ENCODE peak calls at places on chromosomes 4 and X, in ten cellular contexts. Z, O, E, K, Q, Y, W, A, D and U are unnamed samples.

GRCh38 chrX:46029777-46030176 is 515.4 kb downstream of the ZNF674 start:
- DNase-seq in Z (no peak), O (no peak), E (no peak), K (no peak), Q (no peak), Y (no peak), W (no peak), A (peak; percentile 1), D (no peak), U (no peak)

GRCh38 chr4:95048296-95048695 is 290.5 kb downstream of the BMPR1B start:
- DNase-seq in Z (no peak), O (no peak), E (no peak), K (no peak), Q (no peak), Y (peak; percentile 61), W (no peak), A (no peak), D (no peak), U (no peak)

GRCh38 chr4:6338951-6339817 is 69.5 kb downstream of the WFS1 start:
- DNase-seq in Z (no peak), O (peak; percentile 36), E (no peak), K (no peak), Q (no peak), Y (no peak), W (no peak), A (no peak), D (no peak), U (no peak)

GRCh38 chrX:149510386-149510785 is 5.3 kb upstream of the IDS start:
- DNase-seq in Z (no peak), O (no peak), E (peak; percentile 39), K (no peak), Q (no peak), Y (no peak), W (peak; percentile 50), A (no peak), D (peak; percentile 72), U (no peak)

GRCh38 chrX:108309144-108309543 is 129.1 kb downstream of the COL4A6 start:
- DNase-seq in Z (no peak), O (no peak), E (no peak), K (no peak), Q (peak; percentile 79), Y (no peak), W (no peak), A (no peak), D (no peak), U (no peak)

GRCh38 chr4:7159923-7160322 is 32.4 kb upstream of the SORCS2 start:
- DNase-seq in Z (no peak), O (no peak), E (no peak), K (no peak), Q (no peak), Y (no peak), W (no peak), A (peak; percentile 82), D (no peak), U (peak; percentile 41)

GRCh38 chr4:70544279-70544870 is 26.0 kb downstream of the AMTN start:
- DNase-seq in Z (no peak), O (no peak), E (peak; percentile 8), K (no peak), Q (peak; percentile 10), Y (peak; percentile 61), W (no peak), A (peak; percentile 12), D (peak; percentile 61), U (no peak)

GRCh38 chr4:30720656-30721352 is 635 bp downstream of the PCDH7 start:
- DNase-seq in Z (no peak), O (no peak), E (no peak), K (peak; percentile 55), Q (peak; percentile 61), Y (peak; percentile 75), W (peak; percentile 57), A (peak; percentile 26), D (no peak), U (peak; percentile 24)

GRCh38 chrX:13903405-13903804 is 86.5 kb upstream of the GPM6B start:
- DNase-seq in Z (no peak), O (no peak), E (no peak), K (no peak), Q (peak; percentile 96), Y (no peak), W (no peak), A (no peak), D (no peak), U (no peak)

GRCh38 chr4:10066206-10066605 is 44.9 kb upstream of the SLC2A9 start:
- DNase-seq in Z (no peak), O (no peak), E (no peak), K (no peak), Q (no peak), Y (no peak), W (no peak), A (no peak), D (no peak), U (no peak)

GRCh38 chrX:28585767-28586166 is 1.5 kb upstream of the IL1RAPL1 start:
- DNase-seq in Z (no peak), O (no peak), E (no peak), K (no peak), Q (no peak), Y (no peak), W (no peak), A (no peak), D (no peak), U (no peak)

GRCh38 chr4:162485486-162485885 is 321.7 kb upstream of the FSTL5 start:
- DNase-seq in Z (no peak), O (no peak), E (no peak), K (no peak), Q (no peak), Y (peak; percentile 29), W (no peak), A (no peak), D (no peak), U (no peak)

GRCh38 chr4:169115144-169115896 is 105.3 kb upstream of the CBR4 start:
- DNase-seq in Z (no peak), O (no peak), E (no peak), K (no peak), Q (no peak), Y (no peak), W (no peak), A (peak; percentile 31), D (no peak), U (peak; percentile 59)

GRCh38 chrX:149374751-149375150 is 130.4 kb downstream of the IDS start:
- DNase-seq in Z (no peak), O (no peak), E (no peak), K (no peak), Q (no peak), Y (no peak), W (no peak), A (no peak), D (no peak), U (no peak)

DNA sequence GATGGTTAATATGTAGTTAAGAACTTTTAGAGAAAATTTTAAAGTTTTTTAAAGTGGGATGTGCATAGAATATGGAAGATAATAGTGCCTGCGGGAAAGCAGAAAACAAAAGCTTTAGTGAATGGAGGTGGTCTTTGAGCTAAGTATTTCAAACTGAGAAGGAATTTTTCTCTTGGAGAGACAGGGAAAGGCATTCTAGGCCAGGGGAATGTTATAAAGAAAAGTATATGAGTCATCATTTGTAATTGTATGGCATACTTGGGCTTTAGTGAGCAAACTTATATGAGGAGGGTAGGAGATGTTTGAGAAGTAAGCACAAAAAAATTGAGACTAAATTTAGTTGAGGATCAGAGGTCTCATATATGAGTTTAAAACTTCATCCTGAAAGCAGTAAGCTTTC is 467.0 kb downstream of the PPARGC1A start:
- DNase-seq in Z (no peak), O (no peak), E (no peak), K (no peak), Q (no peak), Y (no peak), W (no peak), A (no peak), D (no peak), U (no peak)
- H3K9me3 ChIP-seq in Z (no peaks in the 10 kb centered on the region), O (no peaks in the 10 kb centered on the region), E (no peaks in the 10 kb centered on the region), K (no peaks in the 10 kb centered on the region), Q (peaks cover 2% of the 10 kb centered on the region), Y (peaks cover 3% of the 10 kb centered on the region), W (no peaks in the 10 kb centered on the region), A (no peaks in the 10 kb centered on the region), D (no peaks in the 10 kb centered on the region), U (no peaks in the 10 kb centered on the region)

GRCh38 chr4:2132438-2132837 is 73.3 kb downstream of the NAT8L start:
- DNase-seq in Z (no peak), O (no peak), E (peak; percentile 43), K (no peak), Q (no peak), Y (no peak), W (no peak), A (no peak), D (no peak), U (no peak)
- H3K27me3 ChIP-seq in Z (no peaks in the 10 kb centered on the region), O (no peaks in the 10 kb centered on the region), E (no peaks in the 10 kb centered on the region), K (no peaks in the 10 kb centered on the region), Q (peaks cover 2% of the 10 kb centered on the region), Y (no peaks in the 10 kb centered on the region), W (no peaks in the 10 kb centered on the region), A (no peaks in the 10 kb centered on the region), D (no peaks in the 10 kb centered on the region), U (no peaks in the 10 kb centered on the region)

DNA sequence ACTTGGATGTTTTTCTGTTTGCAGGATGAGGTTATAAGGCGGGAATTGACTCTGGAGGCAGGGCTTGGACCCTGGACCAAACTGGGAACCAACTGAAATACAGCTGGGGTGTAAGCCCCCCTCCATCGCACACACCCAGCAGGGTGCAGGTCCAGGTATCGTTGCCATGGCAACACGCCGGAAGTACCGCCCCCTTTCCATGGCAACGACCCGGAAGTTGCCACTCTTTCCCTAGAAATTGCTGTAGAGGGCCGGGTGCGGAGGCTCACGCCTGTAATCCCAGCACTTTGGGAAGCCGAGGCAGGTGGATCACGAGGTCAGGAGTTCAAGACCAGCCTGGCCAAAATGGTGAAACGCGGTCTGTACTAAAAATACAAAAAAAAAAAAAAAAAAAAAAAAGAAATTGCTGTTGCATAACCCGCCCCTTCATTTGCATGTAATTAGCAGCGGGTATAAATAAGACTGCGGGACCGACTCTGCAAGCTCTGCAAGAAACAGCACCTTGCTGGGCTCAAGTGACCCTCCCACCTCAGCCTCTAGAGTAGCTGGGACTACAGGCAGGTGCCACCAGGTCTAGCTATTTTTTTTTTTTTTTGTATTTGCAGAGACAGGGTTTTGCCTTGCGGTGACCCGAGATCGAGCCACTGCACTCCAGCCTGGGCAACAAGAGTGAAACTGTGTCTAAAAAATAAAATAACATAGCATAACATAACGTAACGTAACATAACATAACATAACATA is 139.6 kb downstream of the CRLF2 start:
- DNase-seq in Z (peak; percentile 80), O (no peak), E (no peak), K (no peak), Q (no peak), Y (no peak), W (no peak), A (no peak), D (peak; percentile 45), U (no peak)
- H3K9me3 ChIP-seq in Z (no peaks in the 10 kb centered on the region), O (peaks cover 5% of the 10 kb centered on the region), E (no peaks in the 10 kb centered on the region), K (no peaks in the 10 kb centered on the region), Q (peaks cover 11% of the 10 kb centered on the region), Y (no peaks in the 10 kb centered on the region), W (no peaks in the 10 kb centered on the region), A (no peaks in the 10 kb centered on the region), D (peaks cover 8% of the 10 kb centered on the region), U (no peaks in the 10 kb centered on the region)

DNA sequence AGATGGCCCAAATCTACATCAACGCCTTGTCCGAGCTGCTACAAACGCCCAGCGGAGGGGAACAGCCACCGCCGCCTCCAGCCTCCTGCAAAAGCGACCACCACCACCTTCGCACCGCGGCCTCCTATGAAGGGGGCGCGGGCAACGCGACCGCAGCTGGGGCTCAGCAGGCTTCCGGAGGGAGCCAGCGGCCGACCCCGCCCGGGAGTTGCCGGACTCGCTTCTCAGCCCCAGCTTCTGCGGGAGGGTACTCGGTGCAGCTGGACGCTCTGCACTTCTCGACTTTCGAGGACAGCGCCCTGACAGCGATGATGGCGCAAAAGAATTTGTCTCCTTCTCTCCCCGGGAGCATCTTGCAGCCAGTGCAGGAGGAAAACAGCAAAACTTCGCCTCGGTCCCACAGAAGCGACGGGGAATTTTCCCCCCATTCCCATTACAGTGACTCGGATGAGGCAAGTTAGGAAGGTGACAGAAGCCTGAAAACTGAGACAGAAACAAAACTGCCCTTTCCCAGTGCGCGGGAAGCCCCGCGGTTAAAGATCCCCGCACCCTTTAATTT is 1.1 kb downstream of the ATOH1 start:
- DNase-seq in Z (no peak), O (no peak), E (no peak), K (peak; percentile 54), Q (no peak), Y (no peak), W (no peak), A (no peak), D (no peak), U (peak; percentile 19)
- H3K27me3 ChIP-seq in Z (no peaks in the 10 kb centered on the region), O (peaks cover 88% of the 10 kb centered on the region), E (peaks cover 36% of the 10 kb centered on the region), K (peaks cover 63% of the 10 kb centered on the region), Q (peaks cover 69% of the 10 kb centered on the region), Y (peaks cover 85% of the 10 kb centered on the region), W (peaks cover 46% of the 10 kb centered on the region), A (peaks cover 6% of the 10 kb centered on the region), D (no peaks in the 10 kb centered on the region), U (peaks cover 40% of the 10 kb centered on the region)